ENCODE peak calls at places on chromosomes 12 and 14, in seven cellular contexts. W is right cardiac atrium, Y is SJSA1, F is small intestine, T is dorsolateral prefrontal cortex, V is neuronal stem cell, G is heart right ventricle. H is an unnamed sample.

GRCh38 chr14:61557262-61557661 is 138.1 kb upstream of the HIF1A start:
- DNase-seq in V (no peak), F (no peak), G (no peak), W (no peak), Y (no peak), T (no peak), H (no peak)

GRCh38 chr12:90152897-90153624 is 444.4 kb upstream of the ATP2B1 start:
- DNase-seq in T (no peak), V (no peak), F (peak; percentile 48), G (no peak), W (no peak), Y (peak; percentile 43), H (no peak)

GRCh38 chr12:39116877-39117276 is 211.5 kb upstream of the CPNE8 start:
- DNase-seq in G (no peak), T (no peak), Y (no peak), F (no peak), W (no peak), V (no peak), H (no peak)

GRCh38 chr14:64720190-64720589 is 16.0 kb downstream of the PLEKHG3 start:
- DNase-seq in Y (peak; percentile 93), V (no peak), F (peak; percentile 97), T (peak; percentile 24), G (no peak), W (no peak), H (no peak)

GRCh38 chr12:2283910-2284309 is 231.1 kb downstream of the CACNA1C start:
- DNase-seq in Y (no peak), T (no peak), W (peak; percentile 60), G (no peak), V (no peak), F (no peak), H (no peak)

GRCh38 chr12:98939350-98939749 is 294.3 kb downstream of the APAF1 start:
- DNase-seq in Y (no peak), F (no peak), V (peak; percentile 21), T (peak; percentile 43), W (no peak), G (no peak), H (peak; percentile 2)

GRCh38 chr14:59788176-59788575 is 82.4 kb downstream of the RTN1 start:
- DNase-seq in W (no peak), G (no peak), Y (no peak), F (no peak), V (no peak), T (no peak), H (no peak)

GRCh38 chr14:62431496-62431895 is 613.8 kb downstream of the KCNH5 start:
- DNase-seq in V (no peak), G (no peak), F (no peak), Y (no peak), W (no peak), T (no peak), H (no peak)

GRCh38 chr14:106417224-106418049 is 891.1 kb downstream of the TMEM121 start:
- DNase-seq in Y (peak; percentile 47), W (peak; percentile 72), G (peak; percentile 47), T (no peak), V (no peak), F (peak; percentile 43), H (no peak)

GRCh38 chr12:22700126-22700525 is 75.2 kb downstream of the ETNK1 start:
- DNase-seq in W (no peak), G (no peak), V (no peak), Y (no peak), F (no peak), T (no peak), H (no peak)

GRCh38 chr14:55092326-55092725 is 36.7 kb upstream of the LGALS3 start:
- DNase-seq in Y (no peak), V (no peak), F (peak; percentile 53), W (no peak), T (no peak), G (no peak), H (no peak)

GRCh38 chr12:12294215-12295005 is 27.6 kb upstream of the LRP6 start:
- DNase-seq in G (no peak), F (no peak), Y (no peak), V (no peak), T (no peak), W (no peak), H (peak; percentile 2)

GRCh38 chr14:102898776-102899515 is 23.5 kb upstream of the AMN start:
- DNase-seq in G (no peak), V (no peak), T (no peak), Y (no peak), W (no peak), F (no peak), H (no peak)

GRCh38 chr12:121494093-121494787 is 86.6 kb downstream of the KDM2B start:
- DNase-seq in F (peak; percentile 26), V (peak; percentile 54), Y (peak; percentile 57), W (no peak), G (peak; percentile 47), T (no peak), H (no peak)

GRCh38 chr14:42110167-42110566 is 503.5 kb downstream of the LRFN5 start:
- DNase-seq in V (no peak), W (no peak), Y (no peak), F (no peak), T (no peak), G (no peak), H (no peak)

GRCh38 chr12:62629971-62630739 is 163.5 kb downstream of the MON2 start:
- DNase-seq in Y (no peak), T (no peak), G (no peak), F (no peak), V (no peak), W (no peak), H (no peak)

GRCh38 chr12:70683976-70684375 is 46.7 kb upstream of the PTPRB start:
- DNase-seq in T (no peak), Y (no peak), W (no peak), V (no peak), G (no peak), F (no peak), H (no peak)

GRCh38 chr12:109731231-109731731 is 17.7 kb downstream of the FAM222A start:
- DNase-seq in V (no peak), T (peak; percentile 30), F (no peak), W (no peak), Y (no peak), G (no peak), H (no peak)

DNA sequence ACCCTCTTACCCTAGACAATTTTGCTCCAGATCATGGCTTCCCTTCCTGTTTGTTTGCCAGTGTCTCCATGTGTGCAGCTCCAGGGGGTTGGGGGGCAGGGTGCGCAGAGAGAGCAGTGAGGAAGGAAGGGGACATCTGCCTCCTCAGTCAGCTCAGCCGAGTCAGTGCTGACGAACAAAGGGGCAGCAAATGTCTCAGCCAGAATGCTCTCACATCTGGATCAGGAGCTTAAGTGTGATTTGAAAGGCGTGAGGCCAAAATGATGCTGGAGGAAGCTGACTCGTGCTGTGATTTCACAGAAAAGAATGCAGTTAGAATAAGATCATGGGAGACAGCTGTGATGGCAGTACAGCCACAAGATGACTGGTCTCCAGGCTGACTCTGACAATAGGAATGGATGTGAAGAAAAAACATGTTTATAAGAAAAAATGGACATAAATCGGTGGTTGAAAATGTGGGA is 27.1 kb upstream of the CDK17 start:
- DNase-seq in G (peak; percentile 51), T (peak; percentile 47), V (peak; percentile 11), W (no peak), Y (peak; percentile 95), F (no peak), H (no peak)
- H3K27ac ChIP-seq in G (peak overlapping the region; percentile 81), T (peak overlapping the region; percentile 57), V (no peak overlapping the region), W (no peak overlapping the region), Y (peak overlapping the region; percentile 95), F (peak overlapping the region; percentile 86), H (peak overlapping the region; percentile 52)

GRCh38 chr12:7557227-7557626 is 53.6 kb upstream of the CD163 start:
- DNase-seq in Y (no peak), F (no peak), V (no peak), W (no peak), G (no peak), T (no peak), H (no peak)
- H3K27ac ChIP-seq in Y (no peak overlapping the region), F (no peak overlapping the region), V (no peak overlapping the region), W (no peak overlapping the region), G (no peak overlapping the region), T (no peak overlapping the region), H (no peak overlapping the region)

DNA sequence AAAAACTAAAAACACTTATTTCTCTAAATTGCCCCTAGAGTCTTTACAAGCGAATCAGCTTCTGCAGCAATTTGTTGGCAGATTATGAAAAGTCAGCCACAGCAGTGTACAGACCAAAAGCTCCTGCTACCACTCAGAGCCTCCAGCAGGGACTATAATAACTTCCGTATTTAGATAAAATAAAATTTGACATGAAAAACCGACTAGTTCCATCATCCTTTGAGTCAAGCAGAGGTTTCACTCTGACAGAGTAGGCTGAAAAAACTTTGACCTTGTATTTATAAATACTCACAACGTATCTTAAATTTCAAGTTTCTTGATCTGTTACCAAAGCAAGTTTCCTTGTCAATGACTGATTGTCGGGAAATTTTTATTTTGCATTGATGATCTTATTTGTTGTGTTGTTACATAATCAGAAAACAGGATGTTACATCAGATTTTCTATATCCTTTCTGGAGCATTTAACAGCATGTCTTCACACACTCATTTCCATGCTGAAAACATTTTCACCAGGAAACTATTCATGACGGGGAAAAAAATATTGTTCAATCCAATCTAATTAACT is 283.4 kb downstream of the DAD1 start:
- DNase-seq in W (no peak), T (no peak), F (no peak), G (no peak), Y (no peak), V (no peak), H (no peak)
- H3K27ac ChIP-seq in W (no peak overlapping the region), T (no peak overlapping the region), F (no peak overlapping the region), G (no peak overlapping the region), Y (no peak overlapping the region), V (no peak overlapping the region), H (no peak overlapping the region)

GRCh38 chr14:99242238-99242637 is 29.8 kb downstream of the BCL11B start:
- DNase-seq in W (no peak), Y (no peak), T (no peak), V (no peak), F (no peak), G (no peak), H (no peak)

GRCh38 chr14:99242816-99243795 is 28.9 kb downstream of the BCL11B start:
- DNase-seq in W (no peak), Y (no peak), V (no peak), T (no peak), G (no peak), F (no peak), H (no peak)

GRCh38 chr14:99240512-99241313 is 31.3 kb downstream of the BCL11B start:
- DNase-seq in T (no peak), W (no peak), V (no peak), G (no peak), F (no peak), Y (no peak), H (no peak)

GRCh38 chr14:99239661-99240092 is 32.3 kb downstream of the BCL11B start:
- DNase-seq in W (no peak), T (no peak), G (no peak), F (no peak), Y (peak; percentile 62), V (no peak), H (no peak)

DNA sequence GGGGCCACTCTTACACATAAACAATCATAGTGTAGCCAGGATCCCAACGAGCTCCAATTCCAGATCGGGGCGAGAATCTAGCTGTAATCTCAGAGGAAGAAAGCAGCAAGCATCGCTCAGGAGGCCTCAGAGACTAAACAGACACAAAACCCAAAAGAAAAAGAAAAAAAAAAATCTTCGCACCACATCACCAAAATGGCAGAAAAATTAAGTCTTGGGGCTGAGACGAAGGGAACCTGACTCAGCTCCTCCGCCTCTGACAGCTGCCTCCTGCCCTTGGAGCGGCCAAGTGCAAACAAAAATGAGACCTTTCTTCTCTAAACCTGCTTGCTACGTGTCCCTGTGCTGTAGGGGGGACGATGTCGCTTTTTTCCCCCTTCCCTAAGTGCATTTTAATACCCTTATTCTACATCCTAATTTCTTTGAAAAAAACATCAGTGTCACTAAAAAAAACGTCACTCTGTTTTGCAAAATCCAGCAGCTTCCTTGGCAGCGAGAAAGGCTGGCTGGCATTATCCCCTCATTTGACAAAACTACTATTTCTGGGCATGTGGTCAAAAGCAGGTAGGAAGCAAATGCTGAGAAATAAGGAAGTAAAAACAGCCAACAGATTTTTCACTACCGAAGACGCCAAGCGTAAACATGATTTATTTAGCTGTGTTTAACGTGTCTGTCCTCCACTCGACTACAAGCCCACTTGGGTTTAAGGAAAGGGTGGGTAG is 30.5 kb downstream of the BCL11B start:
- DNase-seq in T (no peak), Y (no peak), G (no peak), W (no peak), V (no peak), F (no peak), H (no peak)
- H3K27ac ChIP-seq in T (peak overlapping the region; percentile 65), Y (no peak overlapping the region), G (no peak overlapping the region), W (no peak overlapping the region), V (no peak overlapping the region), F (peak overlapping the region; percentile 73), H (no peak overlapping the region)

H was measured in substantia nigra.